ENCODE peak calls at places on chromosomes 7 and 10, in four cellular contexts. One of them, this sample, is unnamed.

GRCh38 chr7:83210459-83210858 is 47.8 kb upstream of the PCLO start:
- DNase-seq in brain microvascular endothelial cell: no peak
- DNase-seq in GM23338: no peak
- DNase-seq in hepatocyte: no peak
- DNase-seq in this sample: no peak

GRCh38 chr7:132154248-132154647 is 422.0 kb downstream of the PLXNA4 start:
- DNase-seq in brain microvascular endothelial cell: no peak
- DNase-seq in GM23338: no peak
- DNase-seq in hepatocyte: no peak
- DNase-seq in this sample: no peak

GRCh38 chr10:59227136-59227673 is 50.8 kb downstream of the PHYHIPL start:
- DNase-seq in hepatocyte: no peak
- DNase-seq in brain microvascular endothelial cell: no peak
- DNase-seq in GM23338: peak
- DNase-seq in this sample: no peak

GRCh38 chr7:106405697-106406141 is 120.9 kb upstream of the NAMPT start:
- DNase-seq in hepatocyte: no peak
- DNase-seq in brain microvascular endothelial cell: no peak
- DNase-seq in GM23338: no peak
- DNase-seq in this sample: no peak

GRCh38 chr7:34069676-34070075 is 164.3 kb downstream of the BMPER start:
- DNase-seq in GM23338: no peak
- DNase-seq in hepatocyte: peak
- DNase-seq in brain microvascular endothelial cell: peak
- DNase-seq in this sample: no peak

GRCh38 chr7:99562114-99562784 is 3.8 kb downstream of the ZNF655 start:
- DNase-seq in hepatocyte: no peak
- DNase-seq in GM23338: no peak
- DNase-seq in brain microvascular endothelial cell: no peak
- DNase-seq in this sample: no peak

GRCh38 chr10:17888189-17888588 is 63.5 kb upstream of the SLC39A12 start:
- DNase-seq in GM23338: no peak
- DNase-seq in hepatocyte: no peak
- DNase-seq in brain microvascular endothelial cell: no peak
- DNase-seq in this sample: no peak

GRCh38 chr7:128381161-128381821 is 19.8 kb upstream of the PRRT4 start:
- DNase-seq in hepatocyte: no peak
- DNase-seq in brain microvascular endothelial cell: no peak
- DNase-seq in GM23338: peak
- DNase-seq in this sample: no peak

GRCh38 chr10:89653410-89653828 is 8.4 kb upstream of the PANK1 start:
- DNase-seq in GM23338: no peak
- DNase-seq in brain microvascular endothelial cell: peak
- DNase-seq in hepatocyte: no peak
- DNase-seq in this sample: no peak

GRCh38 chr10:80133221-80133620 is 691 bp downstream of the PLAC9 start:
- DNase-seq in GM23338: peak
- DNase-seq in brain microvascular endothelial cell: no peak
- DNase-seq in hepatocyte: no peak
- DNase-seq in this sample: no peak

GRCh38 chr10:130242483-130242882 is 106.3 kb downstream of the GLRX3 start:
- DNase-seq in GM23338: no peak
- DNase-seq in brain microvascular endothelial cell: no peak
- DNase-seq in hepatocyte: no peak
- DNase-seq in this sample: no peak

GRCh38 chr7:50283206-50283605 is 21.3 kb upstream of the IKZF1 start:
- DNase-seq in brain microvascular endothelial cell: no peak
- DNase-seq in hepatocyte: no peak
- DNase-seq in GM23338: no peak
- DNase-seq in this sample: no peak

GRCh38 chr7:47280114-47280513 is 301.8 kb downstream of the TNS3 start:
- DNase-seq in GM23338: no peak
- DNase-seq in hepatocyte: no peak
- DNase-seq in brain microvascular endothelial cell: no peak
- DNase-seq in this sample: no peak

GRCh38 chr7:17802056-17802455 is 138.2 kb downstream of the SNX13 start:
- DNase-seq in GM23338: no peak
- DNase-seq in hepatocyte: no peak
- DNase-seq in brain microvascular endothelial cell: no peak
- DNase-seq in this sample: no peak

GRCh38 chr10:125037145-125037544 is 95.2 kb downstream of the ZRANB1 start:
- DNase-seq in hepatocyte: peak
- DNase-seq in brain microvascular endothelial cell: peak
- DNase-seq in GM23338: peak
- DNase-seq in this sample: no peak

GRCh38 chr7:140084972-140085371 is 22.2 kb upstream of the PARP12 start:
- DNase-seq in GM23338: no peak
- DNase-seq in hepatocyte: no peak
- DNase-seq in brain microvascular endothelial cell: no peak
- DNase-seq in this sample: no peak

GRCh38 chr7:80288175-80289122 is 153.8 kb downstream of the GNAI1 start:
- DNase-seq in hepatocyte: no peak
- DNase-seq in brain microvascular endothelial cell: peak
- DNase-seq in GM23338: peak
- DNase-seq in this sample: no peak

GRCh38 chr7:143988986-143989745 is 11.0 kb upstream of the OR6B1 start:
- DNase-seq in GM23338: no peak
- DNase-seq in hepatocyte: no peak
- DNase-seq in brain microvascular endothelial cell: peak
- DNase-seq in this sample: no peak

GRCh38 chr7:48421357-48421756 is 250.1 kb downstream of the ABCA13 start:
- DNase-seq in GM23338: peak
- DNase-seq in brain microvascular endothelial cell: peak
- DNase-seq in hepatocyte: no peak
- DNase-seq in this sample: peak

GRCh38 chr7:12685550-12685949 is 1.9 kb upstream of the ARL4A start:
- DNase-seq in GM23338: peak
- DNase-seq in hepatocyte: peak
- DNase-seq in brain microvascular endothelial cell: peak
- DNase-seq in this sample: no peak

GRCh38 chr10:68301790-68302502 is 29.9 kb upstream of the HNRNPH3 start:
- DNase-seq in GM23338: peak
- DNase-seq in hepatocyte: peak
- DNase-seq in brain microvascular endothelial cell: peak
- DNase-seq in this sample: peak
- TF ChIP-seq CTCF in GM23338: peak
- TF ChIP-seq CTCF in hepatocyte: peak
- TF ChIP-seq CTCF in brain microvascular endothelial cell: peak
- TF ChIP-seq CTCF in this sample: peak

GRCh38 chr7:117870405-117870905 is 2.8 kb downstream of the CTTNBP2 start:
- DNase-seq in GM23338: no peak
- DNase-seq in hepatocyte: no peak
- DNase-seq in brain microvascular endothelial cell: no peak
- DNase-seq in this sample: no peak

GRCh38 chr7:117871401-117871777 is 1.9 kb downstream of the CTTNBP2 start:
- DNase-seq in GM23338: no peak
- DNase-seq in brain microvascular endothelial cell: no peak
- DNase-seq in hepatocyte: no peak
- DNase-seq in this sample: no peak

GRCh38 chr7:117873056-117873932 is at the start of gene CTTNBP2:
- DNase-seq in brain microvascular endothelial cell: peak
- DNase-seq in GM23338: peak
- DNase-seq in hepatocyte: peak
- DNase-seq in this sample: no peak

GRCh38 chr7:117872565-117873055 is 631 bp downstream of the CTTNBP2 start:
- DNase-seq in hepatocyte: peak
- DNase-seq in brain microvascular endothelial cell: peak
- DNase-seq in GM23338: peak
- DNase-seq in this sample: no peak

GRCh38 chr7:117871778-117872538 is 1.3 kb downstream of the CTTNBP2 start:
- DNase-seq in GM23338: peak
- DNase-seq in brain microvascular endothelial cell: peak
- DNase-seq in hepatocyte: peak
- DNase-seq in this sample: no peak
- H3K4me3 ChIP-seq in GM23338: peak
- H3K4me3 ChIP-seq in brain microvascular endothelial cell: peak
- H3K4me3 ChIP-seq in hepatocyte: peak
- H3K4me3 ChIP-seq in this sample: no peak

GRCh38 chr10:1360011-1360580 is 303.9 kb downstream of the WDR37 start:
- DNase-seq in hepatocyte: no peak
- DNase-seq in brain microvascular endothelial cell: no peak
- DNase-seq in GM23338: peak
- DNase-seq in this sample: no peak
- TF ChIP-seq CTCF in hepatocyte: peak
- TF ChIP-seq CTCF in brain microvascular endothelial cell: peak
- TF ChIP-seq CTCF in GM23338: peak
- TF ChIP-seq CTCF in this sample: peak

GRCh38 chr7:9192969-9193368 is 759.6 kb downstream of the NXPH1 start:
- DNase-seq in GM23338: no peak
- DNase-seq in hepatocyte: no peak
- DNase-seq in brain microvascular endothelial cell: no peak
- DNase-seq in this sample: no peak

GRCh38 chr7:9186730-9187129 is 753.3 kb downstream of the NXPH1 start:
- DNase-seq in GM23338: no peak
- DNase-seq in brain microvascular endothelial cell: no peak
- DNase-seq in hepatocyte: no peak
- DNase-seq in this sample: no peak

DNA sequence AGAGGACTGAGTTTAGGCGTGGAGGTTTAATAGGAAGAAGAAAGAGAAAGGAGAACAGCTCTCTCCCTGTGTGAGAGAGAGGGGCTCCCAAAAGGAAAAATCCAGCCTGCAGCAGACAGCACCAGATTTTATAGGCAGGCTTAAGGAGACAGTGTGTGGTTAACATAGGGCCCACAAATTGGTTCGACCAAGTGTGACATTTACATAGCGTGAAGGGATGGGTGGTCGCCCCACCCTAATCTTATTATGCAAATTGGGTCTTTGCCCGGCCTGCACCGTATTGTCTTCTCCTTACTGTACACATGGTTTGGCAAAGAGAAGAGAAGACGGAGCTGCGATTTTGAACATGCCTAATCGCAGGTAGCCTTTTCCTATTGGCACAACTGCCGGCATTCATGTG is 756.3 kb downstream of the NXPH1 start:
- DNase-seq in brain microvascular endothelial cell: no peak
- DNase-seq in hepatocyte: no peak
- DNase-seq in GM23338: no peak
- DNase-seq in this sample: no peak
- H3K4me3 ChIP-seq in brain microvascular endothelial cell: no peak
- H3K4me3 ChIP-seq in hepatocyte: no peak
- H3K4me3 ChIP-seq in GM23338: no peak
- H3K4me3 ChIP-seq in this sample: no peak

GRCh38 chr7:44123190-44124003 is at the start of gene POLD2:
- DNase-seq in hepatocyte: peak
- DNase-seq in brain microvascular endothelial cell: peak
- DNase-seq in GM23338: peak
- DNase-seq in this sample: peak
- TF ChIP-seq CTCF in hepatocyte: no peak
- TF ChIP-seq CTCF in brain microvascular endothelial cell: no peak
- TF ChIP-seq CTCF in GM23338: no peak
- TF ChIP-seq CTCF in this sample: no peak

GRCh38 chr7:159097661-159098423 is 46.8 kb downstream of the VIPR2 start:
- DNase-seq in hepatocyte: no peak
- DNase-seq in GM23338: no peak
- DNase-seq in brain microvascular endothelial cell: no peak
- DNase-seq in this sample: no peak
- H3K4me3 ChIP-seq in hepatocyte: no peak
- H3K4me3 ChIP-seq in GM23338: no peak
- H3K4me3 ChIP-seq in brain microvascular endothelial cell: no peak
- H3K4me3 ChIP-seq in this sample: no peak

GRCh38 chr7:149670288-149670687 is 103.1 kb downstream of the ZNF467 start:
- DNase-seq in GM23338: no peak
- DNase-seq in brain microvascular endothelial cell: no peak
- DNase-seq in hepatocyte: peak
- DNase-seq in this sample: no peak

GRCh38 chr7:149673006-149673405 is 100.4 kb downstream of the ZNF467 start:
- DNase-seq in hepatocyte: no peak
- DNase-seq in GM23338: no peak
- DNase-seq in brain microvascular endothelial cell: no peak
- DNase-seq in this sample: no peak

GRCh38 chr7:149666360-149666905 is 107.0 kb downstream of the ZNF467 start:
- DNase-seq in brain microvascular endothelial cell: no peak
- DNase-seq in GM23338: no peak
- DNase-seq in hepatocyte: no peak
- DNase-seq in this sample: no peak

GRCh38 chr7:149664666-149665065 is 108.7 kb downstream of the ZNF467 start:
- DNase-seq in GM23338: no peak
- DNase-seq in hepatocyte: no peak
- DNase-seq in brain microvascular endothelial cell: no peak
- DNase-seq in this sample: no peak

DNA sequence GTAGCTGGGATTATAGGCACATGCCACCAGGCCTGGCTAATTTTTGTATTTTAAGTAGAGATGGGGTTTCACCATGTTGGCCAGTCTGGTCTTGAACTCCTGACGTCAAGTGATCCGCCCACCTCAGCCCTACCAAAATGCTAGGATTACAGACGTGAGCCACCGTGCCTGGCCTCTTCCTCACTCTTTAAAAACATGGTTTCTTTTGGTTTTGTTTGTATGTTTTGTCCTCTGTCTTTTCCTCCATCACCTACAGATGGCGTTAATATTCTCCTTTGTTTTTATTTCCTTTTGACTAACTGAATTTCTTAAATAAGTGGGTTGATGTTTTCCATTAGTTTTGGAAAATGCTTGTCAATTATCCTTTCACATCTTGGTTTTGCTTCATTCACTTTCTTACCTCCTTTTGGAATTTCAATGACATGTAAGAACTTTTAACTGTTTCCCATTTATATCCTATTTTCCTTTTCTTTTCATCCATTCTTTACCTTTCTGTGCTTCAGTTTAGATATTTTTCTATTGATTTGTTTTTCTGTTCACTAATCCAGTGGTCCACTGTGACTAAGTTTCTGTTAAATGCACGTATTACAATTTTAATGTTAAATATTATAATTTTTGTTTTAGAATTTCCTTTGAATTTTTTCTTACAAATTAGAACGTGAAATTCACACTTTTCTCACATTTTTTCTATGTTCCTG is 104.1 kb downstream of the ZNF467 start:
- DNase-seq in GM23338: peak
- DNase-seq in hepatocyte: no peak
- DNase-seq in brain microvascular endothelial cell: no peak
- DNase-seq in this sample: no peak
- TF ChIP-seq CTCF in GM23338: peak
- TF ChIP-seq CTCF in hepatocyte: peak
- TF ChIP-seq CTCF in brain microvascular endothelial cell: peak
- TF ChIP-seq CTCF in this sample: peak

GRCh38 chr7:64879800-64880199 is 23.3 kb upstream of the ZNF273 start:
- DNase-seq in hepatocyte: no peak
- DNase-seq in brain microvascular endothelial cell: no peak
- DNase-seq in GM23338: no peak
- DNase-seq in this sample: no peak

GRCh38 chr7:64880322-64881297 is 22.5 kb upstream of the ZNF273 start:
- DNase-seq in brain microvascular endothelial cell: no peak
- DNase-seq in GM23338: no peak
- DNase-seq in hepatocyte: no peak
- DNase-seq in this sample: no peak

GRCh38 chr7:64883113-64883905 is 19.8 kb upstream of the ZNF273 start:
- DNase-seq in brain microvascular endothelial cell: no peak
- DNase-seq in hepatocyte: no peak
- DNase-seq in GM23338: peak
- DNase-seq in this sample: no peak

GRCh38 chr7:64882341-64883112 is 20.5 kb upstream of the ZNF273 start:
- DNase-seq in GM23338: peak
- DNase-seq in brain microvascular endothelial cell: no peak
- DNase-seq in hepatocyte: no peak
- DNase-seq in this sample: no peak

GRCh38 chr7:64881461-64882287 is 21.4 kb upstream of the ZNF273 start:
- DNase-seq in GM23338: no peak
- DNase-seq in hepatocyte: no peak
- DNase-seq in brain microvascular endothelial cell: no peak
- DNase-seq in this sample: no peak
- H3K4me3 ChIP-seq in GM23338: peak
- H3K4me3 ChIP-seq in hepatocyte: no peak
- H3K4me3 ChIP-seq in brain microvascular endothelial cell: no peak
- H3K4me3 ChIP-seq in this sample: no peak